ENCODE peak calls at places on chromosome X, in six cellular contexts. P is tibial artery, S is NT2/D1, Q is heart left ventricle, L is PC-3, H is neuronal stem cell. U is an unnamed sample. For H3K36me3, the result is how much of the 10 kb centered on the place peaks cover.

GRCh38 chrX:128698528-128698927 is 646.3 kb upstream of the ACTRT1 start:
- DNase-seq in P (no peak), S (no peak), Q (no peak), L (no peak), H (no peak), U (peak)

GRCh38 chrX:40323977-40324376 is 226.2 kb upstream of the BCOR start:
- DNase-seq in P (no peak), S (no peak), Q (no peak), L (no peak), H (no peak), U (no peak)

GRCh38 chrX:149993989-149994388 is 55.7 kb upstream of the EOLA2 start:
- DNase-seq in P (no peak), S (no peak), Q (no peak), L (no peak), H (no peak), U (no peak)

GRCh38 chrX:9378980-9379696 is 85.7 kb upstream of the TBL1X start:
- DNase-seq in P (no peak), S (no peak), Q (no peak), L (peak), H (no peak), U (no peak)

GRCh38 chrX:14802943-14803710 is 69.7 kb downstream of the FANCB start:
- DNase-seq in P (no peak), S (no peak), Q (no peak), L (no peak), H (no peak), U (no peak)

GRCh38 chrX:101291204-101291603 is at the start of gene TAF7L:
- DNase-seq in P (no peak), S (no peak), Q (no peak), L (no peak), H (no peak), U (no peak)

GRCh38 chrX:114599903-114600302 is 16.0 kb downstream of the HTR2C start:
- DNase-seq in P (no peak), S (no peak), Q (no peak), L (no peak), H (no peak), U (no peak)

GRCh38 chrX:85808217-85808616 is 239.1 kb downstream of the CHM start:
- DNase-seq in P (no peak), S (no peak), Q (no peak), L (no peak), H (no peak), U (no peak)

GRCh38 chrX:10156199-10157031 is at the start of gene CLCN4:
- DNase-seq in P (peak), S (peak), Q (peak), L (peak), H (peak), U (peak)

GRCh38 chrX:95063554-95063953 is 1389.5 kb downstream of the FAM133A start:
- DNase-seq in P (no peak), S (no peak), Q (no peak), L (peak), H (no peak), U (no peak)

GRCh38 chrX:65726708-65727107 is 59.3 kb downstream of the MSN start:
- DNase-seq in P (no peak), S (peak), Q (no peak), L (no peak), H (no peak), U (peak)

GRCh38 chrX:155028749-155029360 is 2.2 kb downstream of the FUNDC2 start:
- DNase-seq in P (no peak), S (no peak), Q (no peak), L (peak), H (no peak), U (peak)

GRCh38 chrX:129759576-129760061 is 20.1 kb upstream of the SASH3 start:
- DNase-seq in P (peak), S (no peak), Q (peak), L (peak), H (no peak), U (no peak)

GRCh38 chrX:124093222-124093621 is 131.7 kb downstream of the STAG2 start:
- DNase-seq in P (no peak), S (no peak), Q (no peak), L (no peak), H (no peak), U (no peak)

GRCh38 chrX:124098089-124098488 is 136.6 kb downstream of the STAG2 start:
- DNase-seq in P (no peak), S (no peak), Q (no peak), L (peak), H (no peak), U (peak)

GRCh38 chrX:124097116-124097515 is 135.6 kb downstream of the STAG2 start:
- DNase-seq in P (no peak), S (no peak), Q (no peak), L (no peak), H (no peak), U (no peak)
- H3K36me3 ChIP-seq in P (under half), S (under half), Q (under half), L (under half), H (under half), U (under half)

DNA sequence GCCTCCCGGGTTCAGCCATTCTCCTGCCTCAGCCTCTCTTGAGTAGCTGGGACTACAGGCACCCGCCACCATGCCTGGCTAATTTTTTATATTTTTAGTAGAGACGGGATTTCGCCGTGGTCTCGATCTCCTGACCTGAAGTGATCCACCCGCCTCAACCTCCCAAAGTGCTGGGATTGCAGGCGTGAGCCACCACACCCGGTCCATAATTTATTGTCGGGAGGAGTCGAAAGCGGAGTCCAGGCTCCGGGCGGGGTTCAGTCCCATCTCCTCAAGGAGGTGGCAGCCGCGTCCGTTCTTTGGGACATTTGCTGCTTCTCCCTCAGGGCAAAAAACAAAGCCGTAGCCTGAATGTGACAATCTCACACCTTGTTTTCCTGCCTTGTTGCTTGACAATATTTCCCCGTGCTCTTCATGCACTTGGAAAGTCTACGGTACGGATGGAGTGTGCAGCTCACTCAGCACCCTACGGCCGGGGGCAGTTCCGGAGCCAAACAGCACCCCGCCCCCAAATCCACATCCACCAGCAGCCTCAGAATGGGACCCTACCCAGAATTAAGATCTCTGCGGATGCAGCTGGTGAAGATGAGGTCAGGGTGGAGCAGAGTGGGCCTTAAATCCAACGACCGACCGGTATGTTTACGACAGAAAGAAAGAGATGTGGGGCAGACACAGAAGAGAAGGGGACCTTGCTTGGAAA is 9.6 kb downstream of the GTPBP6 start:
- DNase-seq in P (peak), S (no peak), Q (no peak), L (no peak), H (no peak), U (no peak)
- H3K36me3 ChIP-seq in P (half or more), S (half or more), Q (under half), L (under half), H (half or more), U (under half)

GRCh38 chrX:15838017-15838416 is 16.6 kb downstream of the AP1S2 start:
- DNase-seq in P (no peak), S (no peak), Q (no peak), L (peak), H (no peak), U (peak)
- H3K36me3 ChIP-seq in P (under half), S (under half), Q (under half), L (under half), H (under half), U (under half)

DNA sequence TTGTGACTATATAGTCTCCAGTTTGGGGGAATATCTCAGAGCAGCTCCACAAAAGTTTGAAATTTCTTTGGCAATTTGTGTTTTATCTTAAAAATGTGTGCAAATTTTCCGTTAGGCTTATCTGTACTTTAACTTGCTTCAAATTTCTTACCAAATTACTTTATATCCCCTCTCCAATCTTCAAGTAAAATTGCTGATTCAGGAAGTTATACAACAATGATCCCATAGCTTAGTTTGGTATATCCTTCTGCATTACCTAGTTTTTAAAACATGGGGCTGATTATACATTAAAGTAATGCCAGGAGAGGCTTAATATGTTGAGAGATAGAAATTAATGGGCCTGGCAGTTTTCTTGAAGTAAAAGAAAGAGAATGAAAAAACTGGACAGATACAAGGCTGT is 66.6 kb downstream of the TAF1 start:
- DNase-seq in P (no peak), S (no peak), Q (no peak), L (no peak), H (no peak), U (no peak)
- H3K36me3 ChIP-seq in P (under half), S (half or more), Q (under half), L (under half), H (under half), U (under half)